ENCODE peak calls at places on chromosomes 13 and 19, in seven cellular contexts. N, A, S, U, H, E and B are unnamed samples.

GRCh38 chr13:47087841-47088240 is 191.0 kb upstream of the HTR2A start:
- DNase-seq in N (no peak), A (no peak), S (no peak), U (no peak), H (no peak), E (peak; percentile 84), B (no peak)

GRCh38 chr19:45506991-45507863 is at the start of gene VASP:
- DNase-seq in N (peak; percentile 91), A (peak; percentile 80), S (peak; percentile 89), U (peak; percentile 91), H (no peak), E (peak; percentile 88), B (peak; percentile 91)

GRCh38 chr19:48190288-48191284 is 20.1 kb downstream of the ZSWIM9 start:
- DNase-seq in N (peak; percentile 56), A (peak; percentile 71), S (peak; percentile 93), U (no peak), H (no peak), E (no peak), B (peak; percentile 79)

GRCh38 chr19:1279782-1280341 is 4.5 kb downstream of the FAM174C start:
- DNase-seq in N (peak; percentile 68), A (peak; percentile 92), S (peak; percentile 89), U (peak; percentile 86), H (no peak), E (peak; percentile 68), B (peak; percentile 87)

GRCh38 chr13:99312493-99312883 is 5.3 kb upstream of the GPR183 start:
- DNase-seq in N (no peak), A (no peak), S (no peak), U (peak; percentile 70), H (no peak), E (peak; percentile 94), B (no peak)

GRCh38 chr19:23321953-23322549 is 71.9 kb upstream of the ZNF724 start:
- DNase-seq in N (no peak), A (no peak), S (no peak), U (no peak), H (no peak), E (no peak), B (no peak)

GRCh38 chr13:43157796-43158195 is 134.4 kb downstream of the DNAJC15 start:
- DNase-seq in N (no peak), A (no peak), S (no peak), U (no peak), H (no peak), E (no peak), B (no peak)

GRCh38 chr19:53828531-53828930 is 4.4 kb upstream of the NLRP12 start:
- DNase-seq in N (no peak), A (no peak), S (no peak), U (no peak), H (no peak), E (no peak), B (no peak)

GRCh38 chr19:33795370-33796163 is 1.1 kb upstream of the KCTD15 start:
- DNase-seq in N (no peak), A (peak; percentile 86), S (peak; percentile 95), U (peak; percentile 82), H (no peak), E (peak; percentile 32), B (peak; percentile 95)

GRCh38 chr19:7500811-7501450 is 12.1 kb upstream of the PEX11G start:
- DNase-seq in N (no peak), A (peak; percentile 82), S (peak; percentile 90), U (peak; percentile 74), H (no peak), E (no peak), B (peak; percentile 78)

GRCh38 chr13:101473458-101473857 is 21.0 kb downstream of the ITGBL1 start:
- DNase-seq in N (no peak), A (no peak), S (no peak), U (no peak), H (no peak), E (peak; percentile 85), B (peak; percentile 67)